ENCODE peak calls at places on chromosomes 5 and 9, in eight cellular contexts. K is GM20000, V is kidney, C is cardiac muscle cell, A is uterus, R is heart left ventricle, I is HL-60, B is PC-9. O is an unnamed sample.

GRCh38 chr9:112487008-112487798 is 576 bp downstream of the KIAA1958 start:
- DNase-seq in K (peak; percentile 85), C (peak; percentile 66), A (peak; percentile 52), V (peak; percentile 89), R (peak; percentile 78), B (no peak), I (peak; percentile 45), O (no peak)

GRCh38 chr9:22216730-22217160 is 207.6 kb upstream of the CDKN2B start:
- DNase-seq in V (no peak), C (no peak), I (no peak), B (no peak), K (no peak), A (no peak), R (no peak), O (no peak)

GRCh38 chr5:10562202-10563131 is 1.4 kb upstream of the ANKRD33B start:
- DNase-seq in V (no peak), C (no peak), B (no peak), R (no peak), I (peak; percentile 48), K (peak; percentile 74), A (no peak), O (no peak)

GRCh38 chr5:39209924-39210323 is 9.4 kb downstream of the FYB1 start:
- DNase-seq in C (no peak), I (peak; percentile 89), B (no peak), K (no peak), R (peak; percentile 66), V (peak; percentile 68), A (no peak), O (no peak)

GRCh38 chr5:98292496-98292895 is 481.0 kb upstream of the RGMB start:
- DNase-seq in I (no peak), V (no peak), C (no peak), R (no peak), A (no peak), K (no peak), B (no peak), O (no peak)

GRCh38 chr5:167699434-167699833 is 592.0 kb upstream of the WWC1 start:
- DNase-seq in I (no peak), R (no peak), V (no peak), A (no peak), B (peak; percentile 100), K (no peak), C (peak; percentile 74), O (peak; percentile 100)

GRCh38 chr9:83330207-83331196 is 207.7 kb downstream of the FRMD3 start:
- DNase-seq in C (no peak), A (no peak), R (no peak), B (no peak), V (no peak), I (no peak), K (no peak), O (no peak)

GRCh38 chr9:4614627-4615026 is 47.5 kb upstream of the PLPP6 start:
- DNase-seq in A (no peak), V (no peak), R (no peak), B (no peak), I (no peak), K (no peak), C (no peak), O (no peak)

GRCh38 chr5:67291671-67292070 is 95.1 kb upstream of the CD180 start:
- DNase-seq in B (no peak), R (no peak), I (no peak), A (no peak), V (no peak), C (no peak), K (no peak), O (no peak)

GRCh38 chr5:131068893-131069643 is 96.0 kb downstream of the HINT1 start:
- DNase-seq in V (no peak), A (no peak), R (no peak), I (peak; percentile 2), K (peak; percentile 34), C (peak; percentile 55), B (no peak), O (no peak)

GRCh38 chr9:89007568-89007967 is 16.3 kb downstream of the S1PR3 start:
- DNase-seq in K (no peak), B (no peak), R (no peak), I (no peak), A (no peak), V (no peak), C (no peak), O (no peak)

GRCh38 chr9:89008346-89009048 is 17.2 kb downstream of the S1PR3 start:
- DNase-seq in V (no peak), K (no peak), A (no peak), R (no peak), B (no peak), C (no peak), I (peak; percentile 57), O (no peak)

GRCh38 chr9:89010056-89010455 is 18.8 kb downstream of the S1PR3 start:
- DNase-seq in C (no peak), I (no peak), B (no peak), K (no peak), R (no peak), V (no peak), A (no peak), O (no peak)

GRCh38 chr9:89010526-89011089 is 19.3 kb downstream of the S1PR3 start:
- DNase-seq in B (no peak), K (no peak), A (no peak), V (no peak), C (no peak), R (no peak), I (no peak), O (no peak)

GRCh38 chr9:89009049-89009840 is 18.0 kb downstream of the S1PR3 start:
- DNase-seq in R (no peak), I (no peak), B (no peak), A (no peak), K (no peak), V (no peak), C (no peak), O (no peak)
- TF ChIP-seq CTCF in R (no peak), I (no peak), B (no peak), A (no peak), K (no peak), V (no peak), C (peak; percentile 35), O (peak; percentile 37)

DNA sequence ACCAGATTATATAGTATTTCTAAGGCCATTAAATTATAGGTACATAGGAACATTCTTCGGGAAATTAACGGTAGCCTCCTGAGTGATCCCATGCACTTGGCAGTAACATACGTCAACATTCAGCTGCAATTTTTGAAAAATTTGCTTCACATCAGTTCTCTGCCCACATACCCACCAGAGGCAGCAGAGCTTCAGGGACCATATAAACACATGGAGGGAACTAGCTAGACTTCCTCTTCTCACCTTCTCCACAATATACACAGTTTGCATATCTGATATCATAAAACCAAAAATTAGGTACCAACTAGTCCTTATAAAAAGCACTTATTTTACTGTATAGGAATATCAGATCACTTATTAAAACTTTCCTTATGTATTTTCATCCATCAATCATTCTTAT is 4.8 kb downstream of the PSIP1 start:
- DNase-seq in A (no peak), R (no peak), B (no peak), V (no peak), K (no peak), I (peak; percentile 6), C (no peak), O (no peak)
- TF ChIP-seq CTCF in A (no peak), R (no peak), B (no peak), V (no peak), K (no peak), I (no peak), C (no peak), O (no peak)

GRCh38 chr9:117451336-117451735 is 36.5 kb upstream of the ASTN2 start:
- DNase-seq in I (no peak), A (no peak), B (no peak), C (no peak), R (no peak), K (no peak), V (no peak), O (no peak)
- TF ChIP-seq CTCF in I (no peak), A (no peak), B (no peak), C (no peak), R (no peak), K (no peak), V (no peak), O (no peak)

GRCh38 chr5:35849850-35850249 is 6.8 kb upstream of the IL7R start:
- DNase-seq in I (no peak), K (no peak), R (no peak), C (no peak), B (no peak), V (no peak), A (no peak), O (no peak)
- TF ChIP-seq CTCF in I (no peak), K (no peak), R (no peak), C (no peak), B (no peak), V (no peak), A (no peak), O (no peak)

GRCh38 chr5:20555034-20555433 is 567.0 kb upstream of the CDH18 start:
- DNase-seq in I (no peak), B (no peak), R (no peak), A (no peak), C (no peak), V (no peak), K (no peak), O (no peak)
- TF ChIP-seq CTCF in I (no peak), B (no peak), R (no peak), A (no peak), C (peak; percentile 23), V (no peak), K (no peak), O (no peak)

DNA sequence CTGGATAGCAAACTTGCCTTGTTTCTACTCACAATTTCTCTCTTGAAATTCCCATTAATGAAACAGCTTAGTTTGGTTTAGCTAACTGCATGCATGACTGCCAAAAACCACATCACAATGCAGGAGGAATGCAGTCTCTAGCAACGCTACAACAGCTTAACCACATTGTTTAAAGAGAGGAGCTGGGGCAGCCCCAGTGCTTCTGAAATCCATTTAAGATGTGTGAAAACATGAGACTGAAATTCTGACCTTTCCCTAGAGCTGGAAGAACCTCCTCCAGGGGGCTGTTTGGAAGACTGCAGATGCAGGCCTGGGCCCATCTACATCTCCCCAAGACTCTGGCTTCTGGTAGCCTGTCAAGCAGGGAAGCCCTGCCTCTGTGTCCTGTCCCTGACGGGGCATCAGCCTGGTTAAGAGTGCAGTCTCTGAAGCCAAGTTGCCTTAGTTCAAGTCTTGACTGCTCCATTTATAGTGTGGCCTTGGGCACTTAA is 157.1 kb downstream of the ZNF462 start:
- DNase-seq in C (peak; percentile 21), B (peak; percentile 37), A (no peak), V (no peak), K (peak; percentile 7), I (no peak), R (no peak), O (peak; percentile 96)
- TF ChIP-seq CTCF in C (no peak), B (no peak), A (no peak), V (no peak), K (no peak), I (no peak), R (no peak), O (peak; percentile 36)